ENCODE peak calls at places on chromosomes 6 and 20, in seven cellular contexts. P is neural crest cell; W is DMS153; Z is stimulated activated CD4-positive, alpha-beta T cell treated with anti-CD3 and anti-CD28 coated beads, Interleukin-4, amount 100 ng/mL, for 4 hours; O is T-cell; R is ELF-1; I is Calu3. E is an unnamed sample.

GRCh38 chr6:124958759-124959354 is 3.4 kb upstream of the RNF217 start:
- DNase-seq in P (no peak), W (no peak), Z (no peak), O (no peak), R (no peak), I (no peak), E (no peak)

GRCh38 chr6:118894425-118895240 is 681 bp downstream of the ASF1A start:
- DNase-seq in P (peak; percentile 52), W (peak; percentile 27), Z (peak; percentile 47), O (peak; percentile 55), R (peak; percentile 74), I (peak; percentile 56), E (peak; percentile 80)

GRCh38 chr20:12331236-12331635 is 413.5 kb downstream of the BTBD3 start:
- DNase-seq in P (no peak), W (no peak), Z (no peak), O (no peak), R (no peak), I (no peak), E (no peak)

GRCh38 chr20:53899351-53900167 is 170.8 kb downstream of the BCAS1 start:
- DNase-seq in P (no peak), W (peak; percentile 96), Z (peak; percentile 45), O (peak; percentile 68), R (peak; percentile 41), I (peak; percentile 50), E (no peak)

GRCh38 chr20:24918579-24919566 is 30.2 kb upstream of the CST7 start:
- DNase-seq in P (no peak), W (no peak), Z (no peak), O (no peak), R (no peak), I (no peak), E (no peak)

GRCh38 chr6:119627908-119628669 is 278.5 kb upstream of the MAN1A1 start:
- DNase-seq in P (no peak), W (no peak), Z (no peak), O (no peak), R (peak; percentile 23), I (no peak), E (no peak)

GRCh38 chr6:7166410-7167293 is 58.9 kb downstream of the RREB1 start:
- DNase-seq in P (no peak), W (no peak), Z (no peak), O (no peak), R (no peak), I (no peak), E (no peak)

GRCh38 chr6:14758421-14759043 is 487.3 kb upstream of the JARID2 start:
- DNase-seq in P (no peak), W (peak; percentile 87), Z (peak; percentile 23), O (no peak), R (no peak), I (no peak), E (peak; percentile 81)

GRCh38 chr6:16316741-16317251 is 78.4 kb downstream of the GMPR start:
- DNase-seq in P (no peak), W (peak; percentile 3), Z (no peak), O (peak; percentile 19), R (peak; percentile 76), I (no peak), E (peak; percentile 31)

GRCh38 chr20:31542201-31542842 is 28.1 kb downstream of the HM13 start:
- DNase-seq in P (no peak), W (no peak), Z (no peak), O (no peak), R (no peak), I (no peak), E (no peak)

GRCh38 chr6:37171141-37171969 is 1.4 kb downstream of the PIM1 start:
- DNase-seq in P (peak; percentile 14), W (no peak), Z (peak; percentile 37), O (peak; percentile 32), R (peak; percentile 55), I (peak; percentile 34), E (no peak)

GRCh38 chr20:57560554-57561355 is at the start of gene PCK1:
- DNase-seq in P (no peak), W (peak; percentile 11), Z (no peak), O (no peak), R (no peak), I (peak; percentile 96), E (no peak)

GRCh38 chr6:84618046-84618752 is 146.2 kb downstream of the TBX18 start:
- DNase-seq in P (no peak), W (no peak), Z (no peak), O (no peak), R (no peak), I (no peak), E (no peak)

GRCh38 chr20:31496761-31497295 is 17.4 kb upstream of the HM13 start:
- DNase-seq in P (no peak), W (no peak), Z (no peak), O (no peak), R (peak; percentile 44), I (peak; percentile 44), E (no peak)

GRCh38 chr6:174036-174435 is 118.3 kb upstream of the DUSP22 start:
- DNase-seq in P (no peak), W (no peak), Z (no peak), O (no peak), R (no peak), I (no peak), E (no peak)

GRCh38 chr6:44976677-44977405 is 351.3 kb upstream of the RUNX2 start:
- DNase-seq in P (no peak), W (no peak), Z (no peak), O (no peak), R (no peak), I (no peak), E (no peak)

GRCh38 chr6:26311012-26311384 is 54.0 kb upstream of the BTN3A2 start:
- DNase-seq in P (no peak), W (no peak), Z (no peak), O (peak; percentile 21), R (peak; percentile 57), I (peak; percentile 59), E (peak; percentile 49)

GRCh38 chr6:82878812-82879211 is 186.8 kb downstream of the UBE3D start:
- DNase-seq in P (no peak), W (no peak), Z (no peak), O (no peak), R (no peak), I (no peak), E (no peak)

GRCh38 chr20:59821201-59821600 is 112.2 kb downstream of the SYCP2 start:
- DNase-seq in P (no peak), W (no peak), Z (no peak), O (no peak), R (no peak), I (no peak), E (no peak)

GRCh38 chr20:37866051-37866450 is 36.9 kb upstream of the VSTM2L start:
- DNase-seq in P (no peak), W (no peak), Z (no peak), O (no peak), R (no peak), I (no peak), E (no peak)

GRCh38 chr6:21846541-21847451 is 253.2 kb downstream of the SOX4 start:
- DNase-seq in P (peak; percentile 3), W (peak; percentile 97), Z (no peak), O (no peak), R (peak; percentile 30), I (peak; percentile 76), E (no peak)

GRCh38 chr6:16756660-16757270 is 4.5 kb downstream of the ATXN1 start:
- DNase-seq in P (no peak), W (no peak), Z (no peak), O (no peak), R (no peak), I (no peak), E (no peak)

GRCh38 chr20:36017034-36017951 is 48.9 kb downstream of the CNBD2 start:
- DNase-seq in P (no peak), W (no peak), Z (no peak), O (no peak), R (no peak), I (peak; percentile 91), E (peak; percentile 49)

GRCh38 chr6:149169761-149170359 is 147.7 kb upstream of the TAB2 start:
- DNase-seq in P (no peak), W (no peak), Z (no peak), O (no peak), R (no peak), I (no peak), E (no peak)

E was measured in T47D.